ENCODE peak calls at places on chromosomes 13 and 19, in five cellular contexts. J is globus pallidus; S is activated CD8-positive, alpha-beta T cell treated with anti-CD3 and anti-CD28 coated beads, Interleukin-2, amount 10 ng/mL, durations not matched to agents 7 days and 5 days; O is heart left ventricle; R is GM20000. U is an unnamed sample.
A peak's percentile ranks its signal among the peaks of the same experiment; 100 is the strongest.

GRCh38 chr19:14507704-14508246 is 10.4 kb downstream of the DNAJB1 start:
- DNase-seq in J (no peak), S (no peak), O (no peak), R (no peak), U (no peak)

GRCh38 chr13:114236224-114236623 is 1.5 kb downstream of the CDC16 start:
- DNase-seq in J (no peak), S (no peak), O (no peak), R (no peak), U (no peak)

GRCh38 chr19:52871466-52871865 is 14.0 kb upstream of the ZNF468 start:
- DNase-seq in J (no peak), S (no peak), O (no peak), R (no peak), U (no peak)

GRCh38 chr13:40475617-40476016 is 190.8 kb downstream of the FOXO1 start:
- DNase-seq in J (no peak), S (no peak), O (no peak), R (no peak), U (no peak)

GRCh38 chr19:16375157-16375935 is 50.7 kb downstream of the KLF2 start:
- DNase-seq in J (no peak), S (no peak), O (no peak), R (no peak), U (no peak)

GRCh38 chr13:30266751-30267150 is 40.6 kb downstream of the KATNAL1 start:
- DNase-seq in J (no peak), S (no peak), O (no peak), R (no peak), U (no peak)

GRCh38 chr13:85729296-85729695 is 69.9 kb downstream of the SLITRK6 start:
- DNase-seq in J (no peak), S (no peak), O (no peak), R (no peak), U (no peak)

GRCh38 chr19:40358773-40359172 is 10.3 kb downstream of the PLD3 start:
- DNase-seq in J (peak; percentile 38), S (no peak), O (no peak), R (peak; percentile 60), U (no peak)

GRCh38 chr19:39515551-39516191 is 732 bp downstream of the SELENOV start:
- DNase-seq in J (no peak), S (no peak), O (no peak), R (no peak), U (no peak)

GRCh38 chr19:48023011-48023410 is 20.9 kb downstream of the CABP5 start:
- DNase-seq in J (no peak), S (no peak), O (no peak), R (no peak), U (no peak)

GRCh38 chr13:33544308-33544707 is 258.8 kb upstream of the STARD13 start:
- DNase-seq in J (no peak), S (no peak), O (no peak), R (no peak), U (no peak)

GRCh38 chr19:41310031-41310831 is at the start of gene CCDC97:
- DNase-seq in J (peak; percentile 86), S (peak; percentile 91), O (peak; percentile 89), R (peak; percentile 93), U (peak; percentile 92)